ENCODE peak calls at places on chromosomes 7 and 10, in ten cellular contexts. Y, H, T, C, D, L, S, I, Z and V are unnamed samples.

GRCh38 chr10:93218386-93218785 is 144.7 kb downstream of the CYP26A1 start:
- DNase-seq in Y (no peak), H (no peak), T (no peak), C (no peak), D (no peak), L (no peak), S (no peak), I (no peak), Z (no peak), V (no peak)

GRCh38 chr7:1844956-1845390 is 174.9 kb downstream of the ELFN1 start:
- DNase-seq in Y (peak), H (peak), T (no peak), C (peak), D (peak), L (no peak), S (no peak), I (peak), Z (no peak), V (no peak)

GRCh38 chr7:1670894-1671875 is 1.1 kb downstream of the ELFN1 start:
- DNase-seq in Y (peak), H (no peak), T (no peak), C (peak), D (no peak), L (no peak), S (no peak), I (peak), Z (no peak), V (no peak)

GRCh38 chr7:143205560-143206293 is 16.1 kb upstream of the TAS2R40 start:
- DNase-seq in Y (no peak), H (no peak), T (peak), C (peak), D (peak), L (no peak), S (no peak), I (no peak), Z (peak), V (no peak)

GRCh38 chr10:36888925-36889573 is 236.3 kb upstream of the ANKRD30A start:
- DNase-seq in Y (no peak), H (peak), T (no peak), C (no peak), D (peak), L (peak), S (peak), I (peak), Z (peak), V (peak)

GRCh38 chr7:77360104-77360503 is 56.0 kb downstream of the GSAP start:
- DNase-seq in Y (no peak), H (no peak), T (no peak), C (no peak), D (no peak), L (no peak), S (peak), I (no peak), Z (no peak), V (no peak)

GRCh38 chr10:71838264-71839211 is 12.5 kb downstream of the PSAP start:
- DNase-seq in Y (peak), H (peak), T (no peak), C (no peak), D (no peak), L (no peak), S (no peak), I (no peak), Z (no peak), V (no peak)

GRCh38 chr7:14275346-14275745 is 285.9 kb upstream of the ETV1 start:
- DNase-seq in Y (no peak), H (no peak), T (no peak), C (no peak), D (no peak), L (no peak), S (no peak), I (no peak), Z (no peak), V (no peak)

GRCh38 chr10:114022292-114022691 is 21.4 kb upstream of the ADRB1 start:
- DNase-seq in Y (no peak), H (no peak), T (no peak), C (peak), D (peak), L (no peak), S (no peak), I (no peak), Z (no peak), V (no peak)

GRCh38 chr7:133401225-133401624 is 148.3 kb downstream of the EXOC4 start:
- DNase-seq in Y (no peak), H (no peak), T (no peak), C (no peak), D (no peak), L (no peak), S (no peak), I (no peak), Z (no peak), V (no peak)

GRCh38 chr10:35268323-35268722 is 68.0 kb upstream of the CCNY start:
- DNase-seq in Y (no peak), H (no peak), T (no peak), C (no peak), D (no peak), L (no peak), S (no peak), I (no peak), Z (no peak), V (no peak)

GRCh38 chr10:35274511-35275060 is 61.7 kb upstream of the CCNY start:
- DNase-seq in Y (no peak), H (no peak), T (no peak), C (no peak), D (no peak), L (no peak), S (no peak), I (no peak), Z (no peak), V (no peak)

GRCh38 chr10:35268791-35269257 is 67.5 kb upstream of the CCNY start:
- DNase-seq in Y (no peak), H (no peak), T (no peak), C (no peak), D (no peak), L (no peak), S (no peak), I (no peak), Z (no peak), V (no peak)

GRCh38 chr10:35270100-35270499 is 66.2 kb upstream of the CCNY start:
- DNase-seq in Y (no peak), H (no peak), T (no peak), C (no peak), D (no peak), L (no peak), S (no peak), I (no peak), Z (no peak), V (no peak)

DNA sequence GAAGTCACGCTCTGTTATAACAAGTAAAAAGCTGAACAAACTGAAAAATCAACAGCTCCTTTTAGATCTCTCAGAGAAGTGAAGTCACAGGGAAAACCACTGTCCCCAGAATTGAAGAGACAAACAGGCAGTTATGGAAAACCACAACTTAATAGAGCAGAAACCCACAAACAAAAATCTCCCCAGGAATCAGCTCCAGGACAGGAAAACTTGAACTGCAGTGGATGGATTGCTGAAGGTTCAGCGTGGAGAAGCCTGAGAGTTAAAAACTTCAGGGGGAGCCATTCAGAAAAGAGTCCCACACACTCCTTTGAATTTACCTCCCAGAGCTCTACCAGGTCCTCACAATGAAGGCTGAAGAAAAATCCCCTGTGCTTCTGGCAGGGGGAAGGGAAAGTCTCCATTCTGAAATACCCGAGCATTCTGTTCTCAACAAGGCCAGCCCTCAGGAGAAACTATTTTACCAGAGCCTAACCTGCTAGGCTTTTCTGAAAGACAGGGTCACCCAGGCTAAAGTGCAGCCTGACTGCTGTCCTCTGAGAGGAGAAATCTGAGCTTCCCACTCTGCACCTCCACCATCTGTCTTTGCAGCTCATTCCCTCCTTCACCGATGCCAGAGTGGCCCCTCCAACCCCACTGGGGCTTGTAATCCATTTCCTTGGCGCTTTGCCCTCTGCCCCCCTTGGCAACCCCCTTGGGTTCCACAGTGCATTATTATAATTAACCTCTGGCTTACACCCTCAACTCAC is 65.0 kb upstream of the CCNY start:
- DNase-seq in Y (no peak), H (no peak), T (no peak), C (no peak), D (no peak), L (no peak), S (no peak), I (no peak), Z (no peak), V (no peak)
- TF ChIP-seq EP300 in Y (no peak), H (no peak), T (no peak), C (no peak), D (no peak), L (no peak), S (no peak), I (no peak), Z (no peak), V (no peak)

GRCh38 chr7:73669858-73670385 is 2.3 kb downstream of the VPS37D start:
- DNase-seq in Y (no peak), H (no peak), T (no peak), C (no peak), D (no peak), L (no peak), S (no peak), I (no peak), Z (no peak), V (no peak)
- TF ChIP-seq POLR2AphosphoS5 in Y (no peak), H (no peak), T (no peak), C (no peak), D (no peak), L (no peak), S (no peak), I (no peak), Z (no peak), V (no peak)

DNA sequence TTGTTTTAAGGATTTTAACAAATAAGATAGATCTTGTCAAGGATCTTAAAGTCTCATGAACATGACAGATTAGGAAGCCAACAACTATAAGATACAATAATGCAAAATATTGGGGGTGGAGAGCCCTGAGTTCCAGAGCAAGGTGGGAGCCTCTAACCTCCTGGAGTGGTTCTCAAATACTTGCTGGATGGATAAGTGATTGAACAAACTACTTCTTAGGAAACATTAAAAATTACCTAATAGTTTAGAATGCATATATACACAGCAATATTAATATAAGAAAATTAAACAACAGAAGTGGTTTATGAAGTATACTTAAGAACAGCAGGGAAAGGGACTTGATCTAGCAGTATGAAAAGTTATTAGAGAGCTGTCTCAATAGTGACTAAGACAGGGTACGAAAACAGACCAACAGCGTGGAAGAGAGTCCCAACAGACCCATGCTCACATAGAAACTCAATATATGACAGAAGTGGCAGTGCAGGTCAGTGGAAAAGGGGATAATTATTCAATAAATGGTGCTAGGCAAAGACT is 28.3 kb downstream of the CRPPA start:
- DNase-seq in Y (no peak), H (no peak), T (no peak), C (no peak), D (no peak), L (no peak), S (no peak), I (no peak), Z (no peak), V (no peak)
- TF ChIP-seq EP300 in Y (no peak), H (no peak), T (no peak), C (no peak), D (no peak), L (no peak), S (no peak), I (no peak), Z (no peak), V (no peak)

GRCh38 chr10:102579206-102579790 is 65.0 kb upstream of the TRIM8 start:
- DNase-seq in Y (no peak), H (no peak), T (no peak), C (no peak), D (no peak), L (no peak), S (no peak), I (no peak), Z (no peak), V (no peak)
- TF ChIP-seq POLR2AphosphoS5 in Y (no peak), H (no peak), T (no peak), C (no peak), D (no peak), L (no peak), S (no peak), I (no peak), Z (no peak), V (no peak)

DNA sequence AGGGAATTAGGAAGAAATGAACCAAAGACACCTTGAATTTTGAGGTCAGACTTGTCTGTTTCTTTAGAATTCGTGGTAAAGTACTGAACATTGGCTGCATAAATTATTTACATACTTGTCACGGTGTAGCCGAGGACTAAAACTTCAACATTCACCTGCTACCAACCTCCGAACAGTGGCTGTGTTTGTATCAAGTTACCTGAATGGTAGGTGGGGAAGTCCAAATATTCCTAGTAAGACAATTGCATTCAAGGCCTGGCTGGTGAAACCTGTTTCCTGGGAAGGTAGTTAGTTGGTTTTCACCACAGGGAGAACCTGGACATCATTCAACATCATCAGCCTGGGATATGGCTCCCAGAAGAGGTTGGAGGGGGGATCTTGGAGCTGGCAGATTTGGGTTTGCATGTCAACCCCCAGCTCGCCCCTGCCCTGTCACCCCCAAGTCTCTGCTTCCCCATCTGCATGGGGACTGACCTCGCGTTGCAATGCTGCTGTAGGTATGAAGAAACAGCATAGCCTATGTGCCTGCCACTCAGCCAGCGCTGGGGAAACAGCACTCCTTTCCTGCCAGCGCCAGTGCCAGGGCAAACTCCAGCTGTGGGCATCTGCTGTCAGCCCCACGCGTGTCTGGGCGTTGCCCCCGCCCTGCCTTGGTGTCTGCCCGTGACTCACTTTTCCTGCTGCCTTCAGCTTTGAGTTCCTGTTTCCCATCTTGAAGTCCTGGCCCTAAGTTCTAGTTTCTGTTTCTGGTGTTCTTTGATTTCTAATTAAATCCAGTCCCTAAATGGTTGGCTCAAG is 12.7 kb upstream of the LARP4B start:
- DNase-seq in Y (peak), H (no peak), T (no peak), C (peak), D (peak), L (no peak), S (no peak), I (no peak), Z (peak), V (peak)
- TF ChIP-seq EP300 in Y (no peak), H (no peak), T (no peak), C (no peak), D (no peak), L (no peak), S (no peak), I (no peak), Z (no peak), V (no peak)

DNA sequence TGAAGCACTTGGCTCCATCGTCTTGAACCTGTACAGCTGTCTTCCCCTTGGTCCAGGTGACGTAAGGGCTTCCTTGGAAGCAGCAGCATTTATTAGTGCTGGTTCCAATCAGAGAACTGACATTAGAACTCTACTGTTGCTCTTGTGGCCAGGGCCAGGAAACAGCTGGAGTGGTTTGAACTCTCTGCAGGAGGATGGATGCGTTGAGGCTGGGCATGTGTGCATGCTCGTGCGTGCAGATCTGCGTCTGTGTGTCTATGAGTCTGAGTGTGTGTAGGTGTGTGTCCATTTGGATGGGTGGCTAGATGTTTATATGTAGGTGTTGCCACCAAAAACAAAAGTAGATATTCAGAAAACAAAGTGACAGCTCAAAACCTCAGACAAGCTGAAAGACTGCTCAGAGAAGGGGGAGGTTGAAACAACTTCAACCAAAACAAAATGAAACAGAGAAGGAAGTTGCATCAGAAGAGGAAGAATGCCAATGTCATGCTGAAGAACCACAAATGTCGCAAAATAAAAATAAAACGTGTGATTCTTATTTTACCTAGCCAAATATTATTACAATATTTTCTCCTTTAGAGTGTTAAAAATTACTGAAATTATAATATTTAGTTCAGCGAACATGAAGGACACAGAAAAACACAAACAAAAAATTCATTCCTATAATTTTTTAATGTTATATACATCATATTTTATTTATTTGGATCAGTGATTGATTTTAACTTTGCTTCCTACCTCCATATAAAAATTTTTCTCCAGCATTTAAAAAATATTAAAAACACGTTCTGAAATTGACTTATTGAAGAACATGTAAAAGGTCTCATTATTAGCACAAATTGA is 96.1 kb upstream of the MKLN1 start:
- DNase-seq in Y (no peak), H (no peak), T (peak), C (peak), D (peak), L (no peak), S (no peak), I (no peak), Z (peak), V (peak)
- TF ChIP-seq POLR2AphosphoS5 in Y (no peak), H (no peak), T (no peak), C (peak), D (no peak), L (no peak), S (no peak), I (no peak), Z (no peak), V (peak)

DNA sequence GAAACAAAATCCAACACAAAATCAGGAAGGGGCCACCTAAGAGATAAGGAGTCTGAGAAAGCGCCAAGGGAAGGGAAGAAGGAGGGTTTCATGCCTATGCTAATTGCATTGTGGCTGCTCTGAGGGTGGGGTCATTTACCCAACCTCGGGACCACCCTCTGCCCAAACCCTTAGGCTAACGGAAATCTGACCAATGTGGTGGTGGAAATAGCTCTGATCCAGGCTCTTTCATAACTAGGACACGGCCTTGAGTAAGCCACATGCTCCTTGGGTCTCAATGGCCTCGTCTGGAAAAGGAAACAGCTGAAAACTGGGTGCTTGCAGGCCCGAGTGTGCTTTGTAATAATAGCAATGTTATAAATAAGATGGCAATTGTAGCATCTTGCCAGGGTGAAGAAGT is 14.9 kb upstream of the SRGN start:
- DNase-seq in Y (no peak), H (no peak), T (no peak), C (peak), D (no peak), L (no peak), S (no peak), I (no peak), Z (no peak), V (no peak)
- TF ChIP-seq EP300 in Y (no peak), H (no peak), T (no peak), C (no peak), D (no peak), L (no peak), S (no peak), I (no peak), Z (no peak), V (no peak)

DNA sequence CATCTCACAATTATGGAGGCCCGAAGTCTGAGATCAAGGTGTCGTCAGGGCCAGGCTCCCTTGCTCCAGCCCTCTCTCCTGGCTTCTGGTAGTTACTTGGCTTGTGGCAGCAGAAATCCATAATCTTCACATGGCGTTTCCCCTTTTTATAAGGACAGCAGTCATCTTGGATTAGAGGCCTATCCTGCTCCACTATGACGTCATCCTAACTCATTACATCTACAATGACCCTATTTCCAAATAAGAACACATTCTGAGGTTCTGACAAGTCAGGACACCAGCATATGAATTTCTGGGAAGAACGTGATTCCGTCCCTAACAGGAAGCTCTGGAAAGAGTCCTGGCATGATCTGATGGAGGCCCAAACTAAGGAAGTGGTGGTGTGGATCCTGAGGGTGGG is 35.8 kb downstream of the NEUROG3 start:
- DNase-seq in Y (no peak), H (no peak), T (no peak), C (no peak), D (no peak), L (no peak), S (no peak), I (no peak), Z (no peak), V (no peak)
- TF ChIP-seq POLR2AphosphoS5 in Y (no peak), H (no peak), T (no peak), C (no peak), D (no peak), L (no peak), S (no peak), I (no peak), Z (no peak), V (no peak)